ENCODE peak calls at places on chromosome 14, in four cellular contexts. A is K562, F is H1, H is SK-N-SH. X is an unnamed sample.

GRCh38 chr14:20427231-20428009 is 8.5 kb downstream of the KLHL33 start:
- DNase-seq in A (peak; percentile 33), H (no peak), F (no peak), X (peak; percentile 71)

GRCh38 chr14:55454264-55455151 is 14.1 kb upstream of the TBPL2 start:
- DNase-seq in F (no peak), H (peak; percentile 79), A (no peak), X (no peak)

GRCh38 chr14:22319526-22320352 is 269.3 kb downstream of the DAD1 start:
- DNase-seq in A (no peak), H (peak; percentile 30), F (no peak), X (peak; percentile 42)

GRCh38 chr14:24283796-24284460 is 12.5 kb upstream of the RABGGTA start:
- DNase-seq in A (no peak), F (no peak), H (no peak), X (no peak)

GRCh38 chr14:77128414-77128891 is 13.1 kb downstream of the ZDHHC22 start:
- DNase-seq in H (no peak), F (no peak), A (no peak), X (no peak)

GRCh38 chr14:40213701-40214100 is 781.5 kb upstream of the FBXO33 start:
- DNase-seq in F (no peak), H (no peak), A (no peak), X (no peak)

GRCh38 chr14:55747186-55747585 is 167.2 kb downstream of the KTN1 start:
- DNase-seq in H (no peak), A (no peak), F (no peak), X (no peak)

GRCh38 chr14:54809767-54810166 is 92.9 kb downstream of the GCH1 start:
- DNase-seq in A (no peak), F (no peak), H (no peak), X (no peak)

GRCh38 chr14:91545946-91546716 is 36.0 kb upstream of the PPP4R3A start:
- DNase-seq in A (no peak), F (no peak), H (no peak), X (no peak)

GRCh38 chr14:67571275-67571990 is 28.6 kb downstream of the PIGH start:
- DNase-seq in F (peak; percentile 21), H (peak; percentile 85), A (peak; percentile 62), X (no peak)

GRCh38 chr14:91354979-91355685 is 62.5 kb downstream of the CCDC88C start:
- DNase-seq in H (peak; percentile 75), F (peak; percentile 47), A (peak; percentile 49), X (no peak)

GRCh38 chr14:71328183-71328582 is 420.9 kb downstream of the PCNX1 start:
- DNase-seq in F (no peak), A (no peak), H (no peak), X (peak; percentile 66)

GRCh38 chr14:20630340-20631022 is 11.0 kb downstream of the OR6S1 start:
- DNase-seq in H (no peak), A (peak; percentile 14), F (no peak), X (no peak)

GRCh38 chr14:63200767-63201166 is 3.5 kb upstream of the RHOJ start:
- DNase-seq in F (no peak), H (no peak), A (no peak), X (no peak)

GRCh38 chr14:20613094-20614037 is 22.2 kb upstream of the RNASE12 start:
- DNase-seq in A (peak; percentile 66), H (peak; percentile 66), F (peak; percentile 93), X (peak; percentile 98)

GRCh38 chr14:74217672-74218448 is 21.4 kb upstream of the VSX2 start:
- DNase-seq in F (peak; percentile 67), H (peak; percentile 94), A (peak; percentile 83), X (no peak)

GRCh38 chr14:78721756-78722455 is 551.7 kb downstream of the NRXN3 start:
- DNase-seq in F (no peak), A (no peak), H (no peak), X (no peak)

GRCh38 chr14:94770815-94771190 is 890 bp upstream of the GSC start:
- DNase-seq in H (no peak), F (no peak), A (no peak), X (no peak)

GRCh38 chr14:53430870-53431269 is 277.7 kb upstream of the DDHD1 start:
- DNase-seq in A (no peak), H (no peak), F (no peak), X (no peak)

GRCh38 chr14:102207831-102208365 is 68.2 kb downstream of the WDR20 start:
- DNase-seq in H (no peak), A (no peak), F (no peak), X (no peak)

GRCh38 chr14:55446833-55447232 is 6.4 kb upstream of the TBPL2 start:
- DNase-seq in F (no peak), H (no peak), A (no peak), X (no peak)

GRCh38 chr14:95683793-95684192 is 2.4 kb upstream of the TCL1B start:
- DNase-seq in H (no peak), A (no peak), F (no peak), X (no peak)

DNA sequence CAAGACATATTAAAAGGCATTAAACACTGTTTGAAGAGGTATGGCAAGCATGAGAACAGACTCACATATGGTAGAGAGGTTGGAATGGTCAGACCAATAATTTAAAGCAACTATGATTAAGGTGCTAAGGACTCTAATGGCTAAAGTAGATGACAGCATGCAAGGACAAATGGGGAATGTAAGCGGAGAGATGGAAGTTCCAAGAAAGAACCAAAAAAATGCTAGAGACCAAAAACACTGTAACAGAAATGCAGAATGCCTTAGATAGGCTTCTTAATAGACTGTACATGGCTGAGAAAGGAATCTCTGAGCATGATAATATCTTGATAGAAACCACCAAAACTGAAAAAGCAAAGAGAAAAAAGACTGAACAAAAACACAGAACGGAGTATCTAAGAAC is 77.4 kb downstream of the RIN3 start:
- DNase-seq in A (no peak), H (no peak), F (no peak), X (no peak)
- TF ChIP-seq NRF1 in A (no peak), H (no peak), F (no peak), X (no peak)

GRCh38 chr14:98229676-98230366 is 1042.2 kb downstream of the BCL11B start:
- DNase-seq in H (no peak), F (no peak), A (no peak), X (no peak)

GRCh38 chr14:98227727-98228111 is 1044.3 kb downstream of the BCL11B start:
- DNase-seq in H (no peak), F (no peak), A (no peak), X (no peak)

GRCh38 chr14:98231210-98231609 is 1040.8 kb downstream of the BCL11B start:
- DNase-seq in H (no peak), A (no peak), F (no peak), X (no peak)

GRCh38 chr14:98226411-98226810 is 1045.6 kb downstream of the BCL11B start:
- DNase-seq in F (no peak), A (no peak), H (no peak), X (no peak)

DNA sequence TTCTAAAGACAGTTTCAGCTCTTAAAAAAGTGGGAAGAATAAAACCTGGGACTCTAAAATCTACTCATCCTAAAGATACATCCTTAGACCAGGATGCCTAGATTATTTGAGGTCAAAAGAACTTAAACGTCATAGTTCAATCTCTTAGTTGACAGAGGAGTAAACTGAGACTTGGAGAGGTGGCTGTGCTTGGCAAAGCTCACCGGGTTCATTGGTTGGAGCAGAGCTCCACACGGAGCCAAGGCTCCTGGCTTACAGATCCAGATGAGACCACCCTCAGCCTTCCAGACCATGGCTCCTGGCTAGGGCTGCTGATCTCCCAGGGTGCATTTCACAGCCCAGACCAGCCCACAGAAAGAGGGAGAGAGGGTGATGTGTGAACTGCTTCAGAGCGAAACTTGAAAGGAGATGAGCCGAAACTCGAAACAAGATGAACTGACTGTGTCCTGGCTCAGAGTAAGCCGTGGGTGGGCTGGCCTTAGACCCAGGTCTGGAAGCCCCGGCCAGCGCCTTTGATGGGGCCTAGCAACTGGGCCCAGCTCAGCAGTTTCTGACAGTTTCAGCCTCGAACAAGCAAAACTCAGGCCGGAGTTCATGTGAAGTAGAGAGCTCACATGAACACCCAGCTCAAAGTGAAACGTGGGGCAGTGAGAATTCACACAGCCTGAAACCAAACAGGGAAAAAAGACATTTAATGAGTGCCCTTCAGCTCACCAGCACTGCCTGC is 1044.8 kb downstream of the BCL11B start:
- DNase-seq in A (no peak), H (no peak), F (no peak), X (peak; percentile 51)
- TF ChIP-seq NRF1 in A (no peak), H (no peak), F (no peak), X (no peak)

DNA sequence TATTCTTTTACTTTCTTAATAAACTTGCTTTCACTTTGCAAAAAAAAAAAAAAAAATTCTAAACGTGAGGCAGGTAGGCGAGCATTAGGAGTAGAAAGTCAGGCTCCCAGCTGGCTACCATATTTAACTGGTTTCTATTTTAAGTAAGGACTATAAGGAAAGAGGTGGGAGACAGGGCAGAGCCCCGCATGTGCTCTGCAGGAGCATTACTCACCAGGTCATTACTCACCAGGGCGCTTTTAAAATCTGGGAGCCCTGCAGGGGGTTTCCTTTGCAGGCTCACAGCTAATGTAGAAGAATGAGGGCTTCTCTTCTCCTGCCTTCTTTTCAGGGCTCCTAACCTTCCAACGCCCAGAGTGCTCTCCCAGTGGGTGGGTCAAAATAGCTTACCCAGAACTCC is 14.0 kb upstream of the DPF3 start:
- DNase-seq in A (peak; percentile 52), H (no peak), F (no peak), X (no peak)
- TF ChIP-seq NRF1 in A (peak; percentile 22), H (no peak), F (no peak), X (no peak)

DNA sequence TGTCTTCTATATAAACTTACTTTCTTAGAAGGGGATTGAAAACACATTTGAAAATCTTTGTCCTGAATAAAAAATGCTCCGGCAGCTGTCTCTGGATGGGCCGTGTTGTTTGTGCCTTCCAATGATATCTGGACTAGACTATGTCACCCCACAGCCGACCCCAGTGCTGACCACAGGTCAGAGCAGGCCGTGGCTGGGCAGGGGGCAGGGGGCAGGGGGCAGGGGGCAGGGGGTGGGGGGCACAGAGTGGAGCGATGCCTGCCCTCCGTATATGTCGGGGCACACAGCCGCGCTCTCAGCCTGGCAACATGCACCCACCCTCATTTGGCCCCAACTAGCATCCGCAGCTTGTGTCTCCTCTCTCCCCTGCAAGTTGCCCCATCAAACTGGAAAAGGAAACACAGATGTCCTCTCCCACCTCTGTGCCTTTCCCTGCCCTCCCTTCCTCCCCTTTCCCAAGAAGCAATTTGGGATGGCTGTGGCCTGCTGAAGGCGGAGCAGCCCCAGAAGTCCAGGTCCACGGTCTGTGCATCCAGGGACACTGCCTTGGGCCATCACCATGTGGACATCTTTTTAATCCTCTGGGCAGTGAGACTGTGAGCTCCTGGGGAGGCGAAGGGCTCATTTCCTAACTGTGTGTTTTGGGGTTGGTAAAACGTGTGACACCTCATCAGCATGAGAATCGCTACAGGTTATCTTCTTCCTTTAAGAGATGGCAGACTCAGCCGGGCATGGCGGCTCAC is 295.7 kb upstream of the RTL1 start:
- DNase-seq in H (peak; percentile 7), F (no peak), A (no peak), X (no peak)
- TF ChIP-seq NRF1 in H (no peak), F (no peak), A (no peak), X (no peak)

DNA sequence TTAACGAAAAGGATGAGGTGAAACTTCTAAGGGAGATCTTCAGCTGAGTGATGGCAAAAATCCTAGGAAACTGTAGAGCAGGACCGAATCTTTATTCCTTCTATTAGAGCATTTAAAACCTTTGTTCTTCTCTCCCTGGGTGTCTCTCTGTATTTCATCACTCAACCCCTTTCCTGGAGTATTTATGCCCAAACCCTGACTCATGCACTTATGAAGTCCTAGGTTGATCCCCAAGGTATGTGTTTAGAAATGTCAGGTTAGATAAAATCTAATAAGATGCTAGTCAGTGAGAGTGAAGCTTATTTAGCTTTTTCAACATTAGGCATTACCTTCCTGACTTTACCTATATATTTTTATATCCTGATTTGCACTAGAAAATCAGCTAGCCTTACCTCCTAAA is 239.8 kb upstream of the NPAS3 start:
- DNase-seq in H (no peak), A (no peak), F (no peak), X (no peak)
- TF ChIP-seq NRF1 in H (no peak), A (no peak), F (no peak), X (no peak)